ENCODE peak calls at places on chromosomes 6 and 20, in six cellular contexts. T is SK-N-SH, Q is A549, L is GM12878, M is HepG2, H is K562. P is an unnamed sample. For H3K4me1, the result is how much of the 10 kb centered on the place peaks cover.

GRCh38 chr6:137283940-137284910 is 65.0 kb upstream of the IFNGR1 start:
- DNase-seq in T (no peak), Q (no peak), L (peak), M (peak), H (no peak), P (peak)

GRCh38 chr6:166597711-166598440 is 11.4 kb upstream of the RAMACL start:
- DNase-seq in T (no peak), Q (no peak), L (no peak), M (no peak), H (no peak), P (no peak)

GRCh38 chr6:23533954-23534725 is 591.9 kb upstream of the NRSN1 start:
- DNase-seq in T (no peak), Q (no peak), L (no peak), M (no peak), H (no peak), P (no peak)

GRCh38 chr6:18507018-18507415 is 119.9 kb downstream of the RNF144B start:
- DNase-seq in T (peak), Q (no peak), L (no peak), M (no peak), H (no peak), P (no peak)

GRCh38 chr6:96301023-96301422 is 220.6 kb upstream of the UFL1 start:
- DNase-seq in T (no peak), Q (no peak), L (no peak), M (peak), H (no peak), P (no peak)

GRCh38 chr6:91653954-91654843 is 1067.3 kb upstream of the MAP3K7 start:
- DNase-seq in T (no peak), Q (no peak), L (no peak), M (no peak), H (no peak), P (no peak)

GRCh38 chr6:44704240-44705150 is 317.0 kb downstream of the CDC5L start:
- DNase-seq in T (no peak), Q (no peak), L (peak), M (no peak), H (no peak), P (no peak)

GRCh38 chr6:111598211-111598610 is 7.5 kb downstream of the TRAF3IP2 start:
- DNase-seq in T (no peak), Q (no peak), L (no peak), M (no peak), H (no peak), P (peak)

GRCh38 chr6:126015869-126016268 is 29.5 kb downstream of the TRMT11 start:
- DNase-seq in T (no peak), Q (no peak), L (no peak), M (no peak), H (no peak), P (peak)

GRCh38 chr20:57395111-57395959 is 4.1 kb downstream of the RBM38 start:
- DNase-seq in T (no peak), Q (no peak), L (no peak), M (no peak), H (no peak), P (peak)

GRCh38 chr6:12414096-12414675 is 124.0 kb downstream of the EDN1 start:
- DNase-seq in T (no peak), Q (no peak), L (no peak), M (no peak), H (no peak), P (peak)

GRCh38 chr6:112058673-112059072 is 4.8 kb downstream of the CCN6 start:
- DNase-seq in T (no peak), Q (no peak), L (no peak), M (no peak), H (no peak), P (peak)

GRCh38 chr6:9576521-9576920 is 838.4 kb downstream of the TFAP2A start:
- DNase-seq in T (no peak), Q (no peak), L (no peak), M (no peak), H (no peak), P (no peak)

GRCh38 chr6:106751501-106752252 is 122.3 kb downstream of the QRSL1 start:
- DNase-seq in T (no peak), Q (peak), L (no peak), M (no peak), H (no peak), P (peak)

GRCh38 chr6:42007753-42008528 is 42.4 kb upstream of the TAF8 start:
- DNase-seq in T (no peak), Q (no peak), L (no peak), M (no peak), H (no peak), P (no peak)

GRCh38 chr6:81553246-81553645 is 199.2 kb downstream of the TENT5A start:
- DNase-seq in T (no peak), Q (no peak), L (no peak), M (no peak), H (no peak), P (peak)

GRCh38 chr6:5044866-5045265 is 40.3 kb upstream of the PPP1R3G start:
- DNase-seq in T (no peak), Q (no peak), L (no peak), M (no peak), H (no peak), P (no peak)

GRCh38 chr20:535958-536357 is 7.6 kb downstream of the CSNK2A1 start:
- DNase-seq in T (no peak), Q (no peak), L (no peak), M (no peak), H (no peak), P (no peak)

GRCh38 chr20:47492284-47492683 is 9.4 kb upstream of the NCOA3 start:
- DNase-seq in T (no peak), Q (no peak), L (no peak), M (no peak), H (no peak), P (no peak)

GRCh38 chr20:568097-568864 is 24.7 kb upstream of the CSNK2A1 start:
- DNase-seq in T (no peak), Q (no peak), L (no peak), M (no peak), H (peak), P (no peak)

DNA sequence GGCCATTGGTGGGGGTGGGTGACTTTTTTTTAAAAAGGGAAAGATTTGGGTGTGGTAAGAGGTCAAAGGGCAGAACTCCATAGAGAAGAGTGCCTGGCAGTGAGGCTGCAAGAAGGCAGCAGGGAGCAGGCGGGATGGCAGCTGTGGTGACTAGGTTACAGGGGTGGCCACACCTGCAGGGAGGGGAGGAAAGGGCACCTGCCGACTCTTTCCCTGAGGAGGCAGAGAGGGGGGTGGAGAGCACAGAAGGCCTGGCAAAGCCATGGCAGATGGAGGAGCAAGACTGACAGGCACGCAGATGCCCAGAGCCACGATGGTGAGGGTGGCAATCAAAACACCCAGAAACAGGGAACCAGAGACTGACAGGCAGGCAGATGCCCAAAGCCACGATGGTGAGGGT is 19.2 kb downstream of the CST7 start:
- DNase-seq in T (no peak), Q (no peak), L (no peak), M (no peak), H (no peak), P (no peak)
- TF ChIP-seq SMC3 in T (no peak), Q (no peak), L (no peak), M (no peak), H (no peak), P (no peak)

DNA sequence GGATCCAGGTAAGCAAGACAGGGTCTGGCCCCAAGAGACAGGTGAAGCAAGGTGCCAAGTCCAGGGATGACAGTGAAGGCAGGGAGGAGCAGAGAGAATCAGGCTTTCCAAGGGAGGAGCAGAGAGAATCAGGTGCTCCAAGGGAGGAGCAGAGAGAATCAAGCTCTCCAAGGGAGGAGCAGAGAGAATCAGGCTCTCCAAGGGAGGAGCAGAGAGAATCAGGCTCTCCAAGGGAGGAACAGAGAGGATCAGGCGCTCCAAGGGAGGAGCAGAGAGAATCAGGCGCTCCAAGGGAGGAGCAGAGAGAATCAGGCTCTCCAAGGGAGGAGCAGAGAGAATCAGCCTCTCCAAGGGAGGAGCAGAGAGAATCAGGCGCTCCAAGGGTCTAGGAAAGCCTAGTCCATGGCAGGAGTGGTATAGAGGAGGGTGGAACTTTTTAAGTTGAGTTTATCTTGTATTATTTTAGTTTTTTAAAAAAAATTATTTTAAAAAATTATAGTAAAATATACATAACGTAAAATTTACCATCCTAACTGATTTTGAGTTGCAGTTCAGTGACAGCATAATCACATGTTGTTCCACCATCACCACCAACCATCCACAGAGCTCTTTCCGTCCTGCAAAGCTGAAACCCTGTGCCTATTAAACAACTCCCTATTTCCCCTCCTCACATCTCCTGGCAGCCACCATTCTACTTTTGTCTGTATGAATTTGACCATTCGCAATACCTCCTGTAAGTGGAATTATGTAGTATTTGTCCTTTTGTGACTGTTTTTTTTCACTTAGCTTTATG is 64.1 kb downstream of the SASH1 start:
- DNase-seq in T (no peak), Q (no peak), L (no peak), M (no peak), H (no peak), P (no peak)
- H3K4me2 ChIP-seq in T (peak), Q (peak), L (no peak), M (no peak), H (no peak), P (peak)

GRCh38 chr20:3753098-3753497 is 14.5 kb downstream of the ADISSP start:
- DNase-seq in T (peak), Q (peak), L (no peak), M (peak), H (peak), P (peak)

GRCh38 chr20:3754258-3754595 is 13.3 kb downstream of the ADISSP start:
- DNase-seq in T (no peak), Q (no peak), L (no peak), M (no peak), H (no peak), P (no peak)

GRCh38 chr20:3753501-3754257 is 13.9 kb downstream of the ADISSP start:
- DNase-seq in T (no peak), Q (no peak), L (no peak), M (no peak), H (no peak), P (no peak)

GRCh38 chr20:3755814-3756480 is 11.6 kb downstream of the ADISSP start:
- DNase-seq in T (no peak), Q (no peak), L (no peak), M (no peak), H (no peak), P (no peak)

DNA sequence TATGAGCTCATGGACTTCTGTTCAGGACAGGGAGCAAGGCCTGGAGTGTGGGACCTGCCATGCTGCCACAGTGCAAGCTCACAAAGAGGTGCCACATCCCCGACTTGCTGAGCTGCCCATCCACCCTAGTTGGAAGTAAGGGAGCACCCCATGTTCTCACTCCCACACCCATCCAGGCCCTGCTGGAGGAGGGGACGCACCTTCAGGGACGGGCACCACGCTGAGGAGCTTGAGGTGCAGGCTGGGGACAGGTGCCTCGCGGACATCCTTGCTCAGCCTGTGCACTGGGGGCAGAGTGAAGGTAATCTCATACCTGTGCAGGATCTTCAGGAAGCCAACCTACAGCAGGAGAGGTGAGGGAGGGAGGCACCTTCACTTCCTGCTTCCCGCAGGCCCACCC is 12.3 kb downstream of the ADISSP start:
- DNase-seq in T (no peak), Q (no peak), L (no peak), M (no peak), H (no peak), P (no peak)
- H3K4me1 ChIP-seq in T (under half), Q (under half), L (under half), M (under half), H (under half), P (under half)

DNA sequence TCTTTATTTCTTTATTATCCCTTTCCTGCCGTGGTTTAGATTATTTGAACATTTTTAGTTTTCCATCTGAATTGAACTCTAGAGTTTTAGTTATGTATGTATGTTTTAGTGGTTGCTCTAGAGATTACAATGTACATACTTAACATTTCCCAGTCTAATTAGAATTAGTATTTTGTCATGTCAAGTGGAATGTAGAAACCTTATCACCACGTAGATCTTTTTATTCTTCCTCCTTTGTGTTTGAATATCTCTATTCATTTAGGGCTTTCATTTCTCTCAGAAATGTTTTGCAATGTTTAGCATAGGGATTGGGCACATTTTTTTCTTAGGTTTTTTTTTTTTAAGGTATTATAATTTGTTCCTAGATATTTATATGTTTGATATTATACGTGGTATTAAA is 73.1 kb upstream of the EZR start:
- DNase-seq in T (no peak), Q (no peak), L (no peak), M (no peak), H (no peak), P (no peak)
- TF ChIP-seq SMC3 in T (no peak), Q (no peak), L (no peak), M (no peak), H (no peak), P (no peak)

DNA sequence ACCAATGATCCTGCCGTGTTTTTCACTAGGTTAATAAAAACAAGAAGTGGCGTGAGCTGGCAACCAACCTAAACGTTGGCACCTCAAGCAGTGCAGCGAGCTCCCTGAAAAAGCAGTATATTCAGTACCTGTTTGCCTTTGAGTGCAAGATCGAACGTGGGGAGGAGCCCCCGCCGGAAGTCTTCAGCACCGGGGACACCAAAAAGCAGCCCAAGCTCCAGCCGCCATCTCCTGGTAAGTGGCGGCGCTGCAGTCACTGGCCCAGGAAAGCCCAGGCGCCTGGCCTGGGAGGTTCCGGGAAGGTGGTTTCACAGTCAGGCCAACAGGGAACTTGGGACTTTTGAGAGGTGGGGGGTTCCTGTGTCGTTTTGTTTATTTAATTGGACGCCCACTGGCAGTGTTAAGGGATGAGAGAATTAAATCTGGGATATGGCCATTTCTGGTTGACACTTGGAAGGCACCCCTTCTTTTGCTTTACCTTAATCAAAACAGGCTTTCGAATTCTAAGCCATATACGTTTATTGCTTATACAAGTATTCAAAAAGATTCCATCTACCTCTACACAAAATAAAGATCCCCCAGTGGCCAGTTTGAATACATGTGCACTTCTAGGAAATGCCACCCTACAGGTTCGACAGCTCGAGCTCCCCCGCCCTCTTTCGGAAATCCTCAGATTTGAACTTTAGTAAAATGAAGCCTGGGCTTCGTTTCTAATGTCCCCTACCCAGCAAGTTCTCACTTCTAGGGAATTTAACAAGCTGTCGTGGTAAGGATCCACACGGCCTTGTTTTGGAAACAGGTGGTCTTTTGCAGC is 138.9 kb downstream of the TMEM242 start:
- DNase-seq in T (peak), Q (peak), L (no peak), M (peak), H (peak), P (peak)
- H3K4me2 ChIP-seq in T (no peak), Q (peak), L (no peak), M (no peak), H (peak), P (no peak)